ENCODE peak calls at places on chromosome 17, in nine cellular contexts. W is left cardiac atrium; R is aorta; F is HEK293T; G is stimulated activated CD8-positive, alpha-beta memory T cell treated with anti-CD3 and anti-CD28 coated beads, Interleukin-4, amount 100 ng/mL, for 1 hour; T is thoracic aorta; Z is stimulated activated naive CD8-positive, alpha-beta T cell treated with anti-CD3 and anti-CD28 coated beads, Interleukin-15, amount 100 ng/mL, for 72 hours; B is NCI-H2029 treated with DMSO at 0.1 percent for 48 hours; E is NCI-H1092. C is an unnamed sample.

GRCh38 chr17:2237960-2238359 is 65.6 kb downstream of the SMG6 start:
- DNase-seq in W (no peak), R (no peak), F (no peak), G (no peak), T (no peak), Z (no peak), B (no peak), E (no peak), C (no peak)

GRCh38 chr17:72253597-72253996 is 132.8 kb downstream of the SOX9 start:
- DNase-seq in W (no peak), R (no peak), F (no peak), G (no peak), T (no peak), Z (no peak), B (no peak), E (no peak), C (no peak)

GRCh38 chr17:34386925-34387550 is 24.0 kb upstream of the CCL1 start:
- DNase-seq in W (no peak), R (peak; percentile 70), F (no peak), G (no peak), T (no peak), Z (no peak), B (no peak), E (no peak), C (no peak)

GRCh38 chr17:30790279-30790678 is 34.2 kb downstream of the CRLF3 start:
- DNase-seq in W (no peak), R (no peak), F (no peak), G (no peak), T (no peak), Z (no peak), B (no peak), E (no peak), C (no peak)

GRCh38 chr17:47982091-47982617 is 11.2 kb downstream of the CDK5RAP3 start:
- DNase-seq in W (no peak), R (no peak), F (no peak), G (no peak), T (no peak), Z (no peak), B (no peak), E (no peak), C (no peak)

GRCh38 chr17:38879878-38880727 is 10.2 kb downstream of the LASP1 start:
- DNase-seq in W (peak; percentile 77), R (peak; percentile 73), F (no peak), G (no peak), T (no peak), Z (no peak), B (no peak), E (no peak), C (no peak)

GRCh38 chr17:74147966-74148365 is 55.5 kb upstream of the RPL38 start:
- DNase-seq in W (no peak), R (no peak), F (no peak), G (no peak), T (no peak), Z (no peak), B (no peak), E (no peak), C (no peak)

GRCh38 chr17:30344283-30345088 is 10.6 kb upstream of the TMIGD1 start:
- DNase-seq in W (peak; percentile 66), R (no peak), F (no peak), G (no peak), T (no peak), Z (no peak), B (peak; percentile 92), E (peak; percentile 66), C (no peak)

GRCh38 chr17:30347488-30347887 is 13.6 kb upstream of the TMIGD1 start:
- DNase-seq in W (no peak), R (no peak), F (no peak), G (no peak), T (no peak), Z (no peak), B (no peak), E (no peak), C (no peak)

GRCh38 chr17:29840884-29841283 is 89.1 kb downstream of the SSH2 start:
- DNase-seq in W (no peak), R (no peak), F (no peak), G (no peak), T (no peak), Z (no peak), B (no peak), E (no peak), C (no peak)

GRCh38 chr17:80663783-80664206 is 119.2 kb downstream of the RPTOR start:
- DNase-seq in W (no peak), R (peak; percentile 58), F (no peak), G (no peak), T (no peak), Z (peak; percentile 35), B (peak; percentile 47), E (no peak), C (no peak)

GRCh38 chr17:33021731-33022408 is 30.2 kb downstream of the SPACA3 start:
- DNase-seq in W (no peak), R (no peak), F (no peak), G (no peak), T (no peak), Z (no peak), B (no peak), E (no peak), C (no peak)

GRCh38 chr17:67779098-67779672 is 46.1 kb upstream of the BPTF start:
- DNase-seq in W (peak; percentile 82), R (no peak), F (peak; percentile 83), G (no peak), T (no peak), Z (peak; percentile 37), B (peak; percentile 20), E (peak; percentile 29), C (peak; percentile 24)

GRCh38 chr17:82300707-82301270 is 16.6 kb downstream of the CD7 start:
- DNase-seq in W (peak; percentile 75), R (peak; percentile 83), F (peak; percentile 73), G (peak; percentile 56), T (no peak), Z (peak; percentile 78), B (no peak), E (no peak), C (peak; percentile 64)

GRCh38 chr17:42027961-42028790 is 8.3 kb downstream of the NKIRAS2 start:
- DNase-seq in W (no peak), R (no peak), F (peak; percentile 58), G (no peak), T (no peak), Z (no peak), B (no peak), E (no peak), C (no peak)

GRCh38 chr17:50280801-50281441 is 6.7 kb downstream of the TMEM92 start:
- DNase-seq in W (no peak), R (peak; percentile 18), F (no peak), G (no peak), T (no peak), Z (no peak), B (no peak), E (no peak), C (no peak)

GRCh38 chr17:68198931-68199836 is 48.7 kb upstream of the AMZ2 start:
- DNase-seq in W (peak; percentile 29), R (no peak), F (no peak), G (no peak), T (no peak), Z (peak; percentile 61), B (no peak), E (no peak), C (peak; percentile 52)

GRCh38 chr17:37493249-37494027 is 3.7 kb downstream of the DUSP14 start:
- DNase-seq in W (no peak), R (no peak), F (no peak), G (no peak), T (no peak), Z (no peak), B (no peak), E (no peak), C (no peak)

GRCh38 chr17:17929655-17930380 is 42.4 kb downstream of the TOM1L2 start:
- DNase-seq in W (no peak), R (no peak), F (no peak), G (no peak), T (no peak), Z (no peak), B (no peak), E (no peak), C (no peak)

GRCh38 chr17:46159686-46160085 is 33.5 kb downstream of the KANSL1 start:
- DNase-seq in W (no peak), R (no peak), F (no peak), G (no peak), T (no peak), Z (no peak), B (no peak), E (no peak), C (no peak)

GRCh38 chr17:57570740-57571344 is 174.3 kb downstream of the CCDC182 start:
- DNase-seq in W (no peak), R (no peak), F (no peak), G (no peak), T (no peak), Z (no peak), B (peak; percentile 77), E (peak; percentile 83), C (no peak)

C was measured in GM06990.